ENCODE peak calls at places on chromosomes 16 and 17, in five cellular contexts. E is effector memory CD4-positive, alpha-beta T cell; U is colonic mucosa; I is heart left ventricle; M is upper lobe of left lung. R is an unnamed sample. For H3K27me3 and H3K36me3, the result is how much of the 10 kb centered on the place peaks cover.

GRCh38 chr17:83079340-83079747 is at the start of gene METRNL:
- DNase-seq in E (peak), U (peak), I (peak), M (peak), R (no peak)

GRCh38 chr16:67651039-67651438 is 6.1 kb downstream of the CARMIL2 start:
- DNase-seq in E (no peak), U (no peak), I (no peak), M (no peak), R (no peak)

GRCh38 chr16:67892899-67893790 is at the start of gene PSKH1:
- DNase-seq in E (peak), U (peak), I (peak), M (peak), R (peak)

GRCh38 chr16:86231321-86231995 is 278.9 kb upstream of the FOXF1 start:
- DNase-seq in E (no peak), U (no peak), I (no peak), M (peak), R (peak)

GRCh38 chr17:16040710-16041251 is 41.2 kb downstream of the TTC19 start:
- DNase-seq in E (no peak), U (peak), I (no peak), M (no peak), R (no peak)

GRCh38 chr16:1724491-1724890 is 18.5 kb downstream of the MAPK8IP3 start:
- DNase-seq in E (no peak), U (no peak), I (no peak), M (no peak), R (no peak)

GRCh38 chr17:80195671-80196529 is 24.2 kb downstream of the SGSH start:
- DNase-seq in E (peak), U (no peak), I (no peak), M (no peak), R (no peak)

GRCh38 chr17:68176770-68177169 is 71.1 kb upstream of the AMZ2 start:
- DNase-seq in E (no peak), U (no peak), I (no peak), M (no peak), R (no peak)

GRCh38 chr16:15466886-15467781 is 32.7 kb downstream of the BMERB1 start:
- DNase-seq in E (no peak), U (no peak), I (no peak), M (no peak), R (peak)

GRCh38 chr17:68705331-68706166 is 104.4 kb upstream of the FAM20A start:
- DNase-seq in E (no peak), U (no peak), I (no peak), M (no peak), R (no peak)

GRCh38 chr16:80006175-80006895 is 405.8 kb upstream of the MAF start:
- DNase-seq in E (no peak), U (peak), I (peak), M (no peak), R (peak)

GRCh38 chr17:42750730-42751356 is 6.0 kb upstream of the EZH1 start:
- DNase-seq in E (no peak), U (no peak), I (no peak), M (no peak), R (no peak)

GRCh38 chr17:43532581-43532980 is 13.6 kb downstream of the ETV4 start:
- DNase-seq in E (no peak), U (peak), I (no peak), M (no peak), R (no peak)

GRCh38 chr17:51461578-51462004 is 201.2 kb downstream of the UTP18 start:
- DNase-seq in E (peak), U (peak), I (peak), M (peak), R (peak)

GRCh38 chr16:78660795-78661194 is 561.3 kb downstream of the WWOX start:
- DNase-seq in E (no peak), U (no peak), I (no peak), M (no peak), R (no peak)

GRCh38 chr16:27718767-27719445 is 169.0 kb downstream of the KATNIP start:
- DNase-seq in E (no peak), U (no peak), I (no peak), M (no peak), R (no peak)

GRCh38 chr17:31724026-31724425 is 135.0 kb downstream of the COPRS start:
- DNase-seq in E (no peak), U (no peak), I (no peak), M (no peak), R (peak)

GRCh38 chr17:8062435-8062806 is 23.6 kb downstream of the ALOX15B start:
- DNase-seq in E (no peak), U (peak), I (no peak), M (no peak), R (no peak)

GRCh38 chr17:6286239-6286638 is 148.7 kb downstream of the AIPL1 start:
- DNase-seq in E (no peak), U (no peak), I (no peak), M (no peak), R (no peak)

GRCh38 chr17:43006639-43007551 is at the start of gene IFI35:
- DNase-seq in E (peak), U (peak), I (peak), M (peak), R (peak)

GRCh38 chr17:6506679-6507231 is 49.6 kb downstream of the PITPNM3 start:
- DNase-seq in E (no peak), U (peak), I (no peak), M (peak), R (peak)

GRCh38 chr16:89115216-89115949 is 21.7 kb downstream of the ACSF3 start:
- DNase-seq in E (peak), U (peak), I (peak), M (peak), R (peak)

GRCh38 chr16:51573191-51573590 is 422.1 kb upstream of the SALL1 start:
- DNase-seq in E (no peak), U (no peak), I (no peak), M (no peak), R (no peak)

GRCh38 chr16:85652431-85653221 is 36.1 kb downstream of the GINS2 start:
- DNase-seq in E (no peak), U (peak), I (peak), M (no peak), R (no peak)

GRCh38 chr17:728911-729310 is 3.5 kb upstream of the TLCD3A start:
- DNase-seq in E (no peak), U (no peak), I (no peak), M (peak), R (no peak)

GRCh38 chr16:26985100-26986065 is 81.3 kb upstream of the C16orf82 start:
- DNase-seq in E (no peak), U (no peak), I (no peak), M (no peak), R (no peak)

GRCh38 chr16:56371383-56371937 is 53.9 kb downstream of the AMFR start:
- DNase-seq in E (no peak), U (no peak), I (no peak), M (no peak), R (no peak)

GRCh38 chr16:88287219-88287618 is 95.5 kb upstream of the ZNF469 start:
- DNase-seq in E (no peak), U (no peak), I (no peak), M (no peak), R (no peak)

GRCh38 chr16:81410643-81411235 is 33.9 kb upstream of the CMIP start:
- DNase-seq in E (no peak), U (no peak), I (no peak), M (no peak), R (no peak)

GRCh38 chr16:82801361-82801760 is 174.6 kb downstream of the CDH13 start:
- DNase-seq in E (no peak), U (no peak), I (no peak), M (no peak), R (no peak)

GRCh38 chr16:86919531-86920305 is 341.4 kb downstream of the FOXL1 start:
- DNase-seq in E (no peak), U (no peak), I (no peak), M (no peak), R (no peak)

GRCh38 chr17:9002610-9003354 is 18.5 kb upstream of the NTN1 start:
- DNase-seq in E (no peak), U (no peak), I (no peak), M (no peak), R (peak)

GRCh38 chr17:59426031-59426430 is 94.6 kb downstream of the YPEL2 start:
- DNase-seq in E (no peak), U (no peak), I (no peak), M (no peak), R (no peak)
- H3K4me3 ChIP-seq in E (no peak), U (no peak), I (peak), M (no peak), R (no peak)

DNA sequence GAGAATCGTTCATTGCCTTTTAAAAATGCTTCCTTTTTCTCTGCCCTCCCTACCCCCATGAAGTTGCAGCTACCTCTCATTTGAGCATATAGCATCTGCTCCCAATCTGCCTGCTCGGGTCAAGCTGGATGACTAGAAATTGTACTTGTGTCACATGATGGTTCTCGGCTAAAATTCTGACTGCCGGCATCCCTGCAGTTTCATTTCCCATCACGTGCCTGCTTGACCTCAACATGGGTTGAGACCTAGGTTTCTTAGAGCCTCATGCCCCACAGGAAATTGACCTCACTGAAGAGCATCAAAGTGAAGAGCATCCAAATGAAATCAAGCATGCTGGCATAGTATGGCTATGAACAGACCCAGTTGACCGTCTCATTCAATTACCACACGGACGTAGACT is 581.6 kb upstream of the PSMD7 start:
- DNase-seq in E (no peak), U (no peak), I (no peak), M (no peak), R (no peak)
- H3K27me3 ChIP-seq in E (under half), U (under half), I (under half), M (under half), R (under half)

GRCh38 chr17:73749906-73750305 is 105.7 kb upstream of the SDK2 start:
- DNase-seq in E (no peak), U (no peak), I (peak), M (no peak), R (no peak)
- H3K36me3 ChIP-seq in E (under half), U (under half), I (under half), M (under half), R (under half)

GRCh38 chr17:81345211-81346089 is 49.8 kb upstream of the BAHCC1 start:
- DNase-seq in E (peak), U (peak), I (peak), M (peak), R (peak)

GRCh38 chr17:81346090-81346907 is 49.0 kb upstream of the BAHCC1 start:
- DNase-seq in E (peak), U (peak), I (peak), M (peak), R (peak)

GRCh38 chr17:81348097-81349055 is 46.9 kb upstream of the BAHCC1 start:
- DNase-seq in E (no peak), U (peak), I (no peak), M (peak), R (no peak)

GRCh38 chr17:81347437-81347836 is 47.8 kb upstream of the BAHCC1 start:
- DNase-seq in E (no peak), U (no peak), I (no peak), M (no peak), R (no peak)

GRCh38 chr17:81346908-81347349 is 48.3 kb upstream of the BAHCC1 start:
- DNase-seq in E (no peak), U (peak), I (no peak), M (no peak), R (no peak)
- H3K4me3 ChIP-seq in E (no peak), U (peak), I (peak), M (peak), R (peak)

DNA sequence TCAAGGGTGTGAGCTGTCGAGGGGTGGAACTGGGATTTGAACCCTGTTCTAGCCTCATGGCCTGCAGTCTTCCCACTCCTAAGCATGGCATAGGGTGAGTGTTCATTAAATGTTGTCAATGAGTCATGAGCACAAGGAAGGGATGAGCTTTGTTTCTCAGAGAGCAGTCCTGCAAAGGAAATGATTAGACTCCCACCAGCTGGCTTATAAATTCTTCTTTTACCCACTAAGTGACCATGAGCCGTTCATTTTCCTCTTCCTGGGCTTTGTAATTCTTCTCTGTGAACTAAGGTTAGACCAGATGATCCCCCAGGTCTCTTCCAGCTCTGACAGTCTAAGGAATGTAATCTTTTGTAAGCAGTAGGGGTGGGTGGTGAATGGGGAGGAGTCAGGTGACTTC is 47.9 kb upstream of the HNF1B start:
- DNase-seq in E (no peak), U (no peak), I (no peak), M (no peak), R (no peak)
- H3K27me3 ChIP-seq in E (under half), U (under half), I (under half), M (under half), R (under half)

R was measured in SJSA1.